ENCODE peak calls at places on chromosome 4, in nine cellular contexts. B is cardiac muscle cell, M is A549, Y is uterus, X is body of pancreas, O is pancreas, R is endothelial cell of umbilical vein, A is endodermal cell, G is upper lobe of left lung. K is an unnamed sample.

GRCh38 chr4:6641971-6642320 is 1.5 kb downstream of the MRFAP1 start:
- DNase-seq in B (peak; percentile 27), M (no peak), Y (no peak), X (no peak), O (no peak), R (no peak), A (no peak), G (no peak), K (no peak)

GRCh38 chr4:21887481-21887880 is 61.1 kb downstream of the KCNIP4 start:
- DNase-seq in B (no peak), M (no peak), Y (no peak), X (no peak), O (no peak), R (no peak), A (no peak), G (no peak), K (no peak)

GRCh38 chr4:157722146-157722545 is 450.7 kb downstream of the GASK1B start:
- DNase-seq in B (no peak), M (no peak), Y (no peak), X (no peak), O (no peak), R (peak; percentile 60), A (no peak), G (no peak), K (no peak)

GRCh38 chr4:162126754-162127153 is 37.0 kb downstream of the FSTL5 start:
- DNase-seq in B (no peak), M (no peak), Y (no peak), X (no peak), O (no peak), R (no peak), A (no peak), G (no peak), K (no peak)

GRCh38 chr4:30842689-30843088 is 122.5 kb downstream of the PCDH7 start:
- DNase-seq in B (no peak), M (no peak), Y (no peak), X (no peak), O (no peak), R (no peak), A (no peak), G (no peak), K (no peak)

GRCh38 chr4:36509816-36510215 is 228.4 kb downstream of the DTHD1 start:
- DNase-seq in B (no peak), M (no peak), Y (no peak), X (no peak), O (no peak), R (no peak), A (no peak), G (no peak), K (no peak)

GRCh38 chr4:70624226-70624793 is 4.2 kb upstream of the ENAM start:
- DNase-seq in B (no peak), M (no peak), Y (no peak), X (no peak), O (no peak), R (peak; percentile 16), A (no peak), G (no peak), K (no peak)

GRCh38 chr4:142366821-142367220 is 479.3 kb downstream of the INPP4B start:
- DNase-seq in B (no peak), M (no peak), Y (no peak), X (no peak), O (no peak), R (no peak), A (no peak), G (no peak), K (no peak)

DNA sequence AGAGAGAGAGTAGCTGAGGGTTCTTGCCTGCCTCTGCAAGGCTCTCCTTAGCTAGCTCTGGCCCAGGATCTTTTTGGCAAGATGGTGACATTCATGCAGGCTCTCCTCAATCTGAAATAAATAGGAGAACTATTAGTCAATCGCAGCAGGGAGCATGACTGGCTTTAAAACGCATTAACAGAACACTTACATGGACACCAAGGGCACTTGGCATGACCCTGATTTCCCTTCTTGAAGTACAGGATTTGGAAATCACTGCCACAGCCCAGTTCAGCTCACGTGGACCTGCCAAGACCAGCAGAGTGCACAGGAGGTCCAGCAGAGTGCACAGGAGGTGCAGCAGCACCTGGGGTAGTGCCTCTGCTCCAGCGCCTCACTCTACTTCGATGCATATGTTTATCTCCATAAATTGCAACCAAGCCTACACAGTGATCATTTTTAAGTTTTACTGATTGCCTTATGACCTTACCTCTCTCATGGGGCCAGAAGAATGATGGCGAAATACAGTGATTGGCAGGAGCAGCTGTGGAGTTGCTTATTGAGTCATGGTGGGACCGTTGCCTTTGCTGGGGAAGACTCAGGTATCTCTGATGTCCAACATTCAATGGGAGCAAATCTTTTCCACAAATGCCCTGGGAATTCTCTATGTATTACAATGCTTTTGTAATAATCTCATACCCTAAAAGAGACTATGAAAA is 122.4 kb downstream of the SYNPO2 start:
- DNase-seq in B (no peak), M (no peak), Y (no peak), X (no peak), O (no peak), R (no peak), A (no peak), G (no peak), K (peak; percentile 69)
- H3K4me3 ChIP-seq in B (no peak overlapping the region), M (no peak overlapping the region), Y (no peak overlapping the region), X (no peak overlapping the region), O (no peak overlapping the region), R (no peak overlapping the region), A (no peak overlapping the region), G (no peak overlapping the region), K (peak overlapping the region; percentile 35)

GRCh38 chr4:106266201-106266600 is 49.8 kb downstream of the TBCK start:
- DNase-seq in B (peak; percentile 25), M (peak; percentile 2), Y (no peak), X (no peak), O (no peak), R (peak; percentile 72), A (no peak), G (no peak), K (no peak)
- TF ChIP-seq CTCF in B (peak; percentile 67), M (peak; percentile 73), Y (no peak), X (peak; percentile 44), O (peak; percentile 11), R (peak; percentile 40), A (peak; percentile 75), G (no peak), K (peak; percentile 34)

GRCh38 chr4:86939737-86940141 is 4.9 kb downstream of the AFF1 start:
- DNase-seq in B (no peak), M (no peak), Y (no peak), X (no peak), O (no peak), R (peak; percentile 45), A (no peak), G (no peak), K (no peak)

GRCh38 chr4:86940176-86940575 is 5.4 kb downstream of the AFF1 start:
- DNase-seq in B (no peak), M (no peak), Y (no peak), X (no peak), O (no peak), R (peak; percentile 52), A (no peak), G (no peak), K (no peak)

GRCh38 chr4:86940920-86941460 is 6.2 kb downstream of the AFF1 start:
- DNase-seq in B (no peak), M (no peak), Y (no peak), X (no peak), O (no peak), R (no peak), A (peak; percentile 30), G (peak; percentile 22), K (no peak)

GRCh38 chr4:86944964-86945781 is 10.4 kb downstream of the AFF1 start:
- DNase-seq in B (no peak), M (no peak), Y (no peak), X (no peak), O (no peak), R (no peak), A (peak; percentile 17), G (no peak), K (no peak)

DNA sequence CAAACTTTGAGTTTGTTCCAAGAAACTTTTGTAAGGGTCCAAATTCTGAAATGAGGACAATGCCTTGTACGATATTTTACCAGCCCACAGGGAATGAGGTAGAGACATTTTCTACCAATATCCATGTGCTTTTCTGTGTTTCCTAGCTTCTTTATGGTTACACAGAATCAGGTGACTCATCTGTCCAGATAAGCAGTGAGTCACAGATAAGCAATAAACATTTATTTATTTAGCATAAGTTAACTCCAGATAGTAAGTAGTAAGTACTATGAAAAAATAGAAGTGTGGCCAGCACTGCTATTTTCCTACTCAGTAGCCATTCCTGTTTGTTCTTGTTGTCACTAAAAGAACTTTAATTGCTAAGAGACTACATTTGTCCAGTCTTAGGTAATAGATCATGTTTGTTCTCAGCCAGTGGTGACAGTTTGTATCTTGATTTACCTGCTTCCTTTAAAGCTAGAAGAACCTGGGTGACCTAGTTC is 7.4 kb downstream of the AFF1 start:
- DNase-seq in B (no peak), M (peak; percentile 27), Y (no peak), X (no peak), O (no peak), R (peak; percentile 71), A (no peak), G (no peak), K (no peak)
- H3K4me1 ChIP-seq in B (peaks cover 6% of the 10 kb centered on the region), M (peaks cover 52% of the 10 kb centered on the region), Y (no peaks in the 10 kb centered on the region), X (peaks cover 81% of the 10 kb centered on the region), O (peaks cover 53% of the 10 kb centered on the region), R (peaks cover 47% of the 10 kb centered on the region), A (peaks cover 2% of the 10 kb centered on the region), G (peaks cover 60% of the 10 kb centered on the region), K (peaks cover 65% of the 10 kb centered on the region)

GRCh38 chr4:2932561-2932950 is 30.6 kb downstream of the NOP14 start:
- DNase-seq in B (no peak), M (no peak), Y (no peak), X (peak; percentile 13), O (no peak), R (no peak), A (no peak), G (no peak), K (peak; percentile 61)

GRCh38 chr4:2932951-2933565 is 30.1 kb downstream of the NOP14 start:
- DNase-seq in B (no peak), M (no peak), Y (no peak), X (peak; percentile 50), O (no peak), R (no peak), A (peak; percentile 55), G (no peak), K (peak; percentile 70)

GRCh38 chr4:2934813-2935761 is 28.1 kb downstream of the NOP14 start:
- DNase-seq in B (peak; percentile 95), M (peak; percentile 53), Y (peak; percentile 96), X (peak; percentile 98), O (peak; percentile 93), R (peak; percentile 86), A (peak; percentile 96), G (peak; percentile 99), K (peak; percentile 98)

GRCh38 chr4:2933566-2934076 is 29.6 kb downstream of the NOP14 start:
- DNase-seq in B (no peak), M (no peak), Y (peak; percentile 35), X (peak; percentile 35), O (no peak), R (peak; percentile 33), A (no peak), G (peak; percentile 88), K (no peak)

DNA sequence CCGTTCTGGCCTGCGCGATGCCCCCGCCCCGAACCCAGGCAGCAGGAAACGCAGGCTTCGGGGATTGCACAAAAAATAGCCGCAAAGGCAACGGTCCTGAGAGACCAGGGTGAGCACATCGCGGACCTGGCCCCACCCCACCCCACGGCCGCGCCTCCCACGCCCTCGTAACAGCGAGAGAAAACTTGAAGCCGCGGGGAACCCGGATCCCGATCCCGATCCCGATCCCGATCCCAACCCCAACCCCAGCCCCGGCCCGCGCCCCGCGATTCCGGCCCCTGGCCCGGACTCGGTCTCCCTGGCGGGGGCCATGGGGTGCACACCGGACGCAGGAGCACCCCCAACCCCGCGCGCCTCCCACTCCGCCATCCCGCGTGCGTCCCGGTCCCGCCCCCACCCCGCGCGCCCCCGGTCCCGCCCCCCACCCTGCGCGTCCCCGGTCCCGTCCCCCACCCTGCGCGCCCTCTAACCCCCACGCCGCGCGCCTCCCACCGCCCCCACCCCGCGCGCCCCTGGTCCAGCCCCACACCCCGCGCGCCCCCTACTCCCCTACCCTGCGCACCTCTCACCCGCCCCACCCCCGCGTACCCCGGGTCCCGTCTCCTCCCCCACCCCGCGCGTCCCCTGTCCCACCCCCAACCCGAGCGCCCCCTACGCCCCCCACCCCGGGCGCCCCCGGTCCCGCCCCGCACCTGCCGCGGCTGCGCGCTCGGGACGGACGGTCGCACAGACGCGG is 29.0 kb downstream of the NOP14 start:
- DNase-seq in B (peak; percentile 43), M (peak; percentile 34), Y (peak; percentile 75), X (peak; percentile 49), O (peak; percentile 40), R (peak; percentile 20), A (peak; percentile 67), G (peak; percentile 93), K (peak; percentile 87)
- H3K4me3 ChIP-seq in B (peak overlapping the region; percentile 94), M (peak overlapping the region; percentile 90), Y (peak overlapping the region; percentile 66), X (peak overlapping the region; percentile 87), O (peak overlapping the region; percentile 94), R (peak overlapping the region; percentile 57), A (peak overlapping the region; percentile 90), G (peak overlapping the region; percentile 95), K (peak overlapping the region; percentile 100)

K was measured in psoas muscle.